ENCODE peak calls at places on chromosomes 7 and 10, in five cellular contexts. One of them, this sample, is unnamed.

GRCh38 chr7:69457912-69458491 is 140.3 kb upstream of the AUTS2 start:
- DNase-seq in NCI-H748 treated with DMSO at 0.1 percent for 48 hours: no peak
- DNase-seq in AG09319: no peak
- DNase-seq in CD8-positive, alpha-beta memory T cell: no peak
- DNase-seq in anterior cingulate cortex: no peak
- DNase-seq in this sample: no peak

GRCh38 chr7:149285581-149285975 is 23.6 kb downstream of the ZNF783 start:
- DNase-seq in CD8-positive, alpha-beta memory T cell: no peak
- DNase-seq in anterior cingulate cortex: peak; percentile 19
- DNase-seq in AG09319: no peak
- DNase-seq in NCI-H748 treated with DMSO at 0.1 percent for 48 hours: no peak
- DNase-seq in this sample: no peak

GRCh38 chr10:18087398-18087797 is 52.8 kb upstream of the CACNB2 start:
- DNase-seq in NCI-H748 treated with DMSO at 0.1 percent for 48 hours: no peak
- DNase-seq in AG09319: no peak
- DNase-seq in anterior cingulate cortex: no peak
- DNase-seq in CD8-positive, alpha-beta memory T cell: no peak
- DNase-seq in this sample: no peak

GRCh38 chr10:126521354-126521753 is 133.1 kb upstream of the ADAM12 start:
- DNase-seq in NCI-H748 treated with DMSO at 0.1 percent for 48 hours: no peak
- DNase-seq in AG09319: no peak
- DNase-seq in anterior cingulate cortex: no peak
- DNase-seq in CD8-positive, alpha-beta memory T cell: no peak
- DNase-seq in this sample: no peak

GRCh38 chr7:75732764-75733630 is 5.7 kb downstream of the HIP1 start:
- DNase-seq in anterior cingulate cortex: no peak
- DNase-seq in NCI-H748 treated with DMSO at 0.1 percent for 48 hours: no peak
- DNase-seq in AG09319: peak; percentile 63
- DNase-seq in CD8-positive, alpha-beta memory T cell: no peak
- DNase-seq in this sample: no peak

GRCh38 chr10:633279-634245 is 55.9 kb downstream of the DIP2C start:
- DNase-seq in anterior cingulate cortex: peak; percentile 39
- DNase-seq in AG09319: no peak
- DNase-seq in NCI-H748 treated with DMSO at 0.1 percent for 48 hours: no peak
- DNase-seq in CD8-positive, alpha-beta memory T cell: no peak
- DNase-seq in this sample: no peak

GRCh38 chr7:23184709-23185354 is 3.0 kb downstream of the NUP42 start:
- DNase-seq in NCI-H748 treated with DMSO at 0.1 percent for 48 hours: peak; percentile 9
- DNase-seq in AG09319: peak; percentile 29
- DNase-seq in anterior cingulate cortex: peak; percentile 46
- DNase-seq in CD8-positive, alpha-beta memory T cell: no peak
- DNase-seq in this sample: peak; percentile 75

GRCh38 chr7:30974605-30975256 is 11.0 kb downstream of the GHRHR start:
- DNase-seq in NCI-H748 treated with DMSO at 0.1 percent for 48 hours: peak; percentile 2
- DNase-seq in anterior cingulate cortex: no peak
- DNase-seq in AG09319: peak; percentile 8
- DNase-seq in CD8-positive, alpha-beta memory T cell: no peak
- DNase-seq in this sample: no peak

GRCh38 chr7:84809877-84810276 is 377.0 kb downstream of the SEMA3D start:
- DNase-seq in CD8-positive, alpha-beta memory T cell: no peak
- DNase-seq in anterior cingulate cortex: no peak
- DNase-seq in AG09319: no peak
- DNase-seq in NCI-H748 treated with DMSO at 0.1 percent for 48 hours: no peak
- DNase-seq in this sample: no peak

This sample was measured in head of caudate nucleus.